ENCODE peak calls at places on chromosomes 3 and 15, in five cellular contexts. One of them, this sample, is unnamed.

GRCh38 chr3:33645060-33645841 is 72.8 kb downstream of the CLASP2 start:
- DNase-seq in stimulated activated CD8-positive, alpha-beta memory T cell treated with anti-CD3 and anti-CD28 coated beads, Interleukin-4, amount 100 ng/mL, for 4 hours: no peak
- DNase-seq in pancreas: no peak
- DNase-seq in PC-3: no peak
- DNase-seq in activated effector memory CD4-positive, alpha-beta T cell treated with Interleukin-2 at 50 U/mL for 16 hours: no peak
- DNase-seq in this sample: no peak

GRCh38 chr3:125331243-125331642 is 43.9 kb downstream of the ZNF148 start:
- DNase-seq in stimulated activated CD8-positive, alpha-beta memory T cell treated with anti-CD3 and anti-CD28 coated beads, Interleukin-4, amount 100 ng/mL, for 4 hours: no peak
- DNase-seq in pancreas: no peak
- DNase-seq in PC-3: no peak
- DNase-seq in activated effector memory CD4-positive, alpha-beta T cell treated with Interleukin-2 at 50 U/mL for 16 hours: no peak
- DNase-seq in this sample: no peak

GRCh38 chr15:29864501-29864900 is 42.2 kb upstream of the TJP1 start:
- DNase-seq in stimulated activated CD8-positive, alpha-beta memory T cell treated with anti-CD3 and anti-CD28 coated beads, Interleukin-4, amount 100 ng/mL, for 4 hours: no peak
- DNase-seq in pancreas: no peak
- DNase-seq in PC-3: no peak
- DNase-seq in activated effector memory CD4-positive, alpha-beta T cell treated with Interleukin-2 at 50 U/mL for 16 hours: no peak
- DNase-seq in this sample: no peak

GRCh38 chr15:46127361-46127874 is 492.6 kb downstream of the SQOR start:
- DNase-seq in stimulated activated CD8-positive, alpha-beta memory T cell treated with anti-CD3 and anti-CD28 coated beads, Interleukin-4, amount 100 ng/mL, for 4 hours: no peak
- DNase-seq in pancreas: no peak
- DNase-seq in PC-3: peak
- DNase-seq in activated effector memory CD4-positive, alpha-beta T cell treated with Interleukin-2 at 50 U/mL for 16 hours: no peak
- DNase-seq in this sample: no peak

GRCh38 chr3:197417451-197417850 is 119.0 kb upstream of the DLG1 start:
- DNase-seq in stimulated activated CD8-positive, alpha-beta memory T cell treated with anti-CD3 and anti-CD28 coated beads, Interleukin-4, amount 100 ng/mL, for 4 hours: no peak
- DNase-seq in pancreas: no peak
- DNase-seq in PC-3: peak
- DNase-seq in activated effector memory CD4-positive, alpha-beta T cell treated with Interleukin-2 at 50 U/mL for 16 hours: no peak
- DNase-seq in this sample: no peak

GRCh38 chr3:49013738-49014660 is 4.4 kb downstream of the DALRD3 start:
- DNase-seq in stimulated activated CD8-positive, alpha-beta memory T cell treated with anti-CD3 and anti-CD28 coated beads, Interleukin-4, amount 100 ng/mL, for 4 hours: no peak
- DNase-seq in pancreas: peak
- DNase-seq in PC-3: peak
- DNase-seq in activated effector memory CD4-positive, alpha-beta T cell treated with Interleukin-2 at 50 U/mL for 16 hours: no peak
- DNase-seq in this sample: peak

GRCh38 chr15:90582553-90582952 is 52.8 kb downstream of the CRTC3 start:
- DNase-seq in stimulated activated CD8-positive, alpha-beta memory T cell treated with anti-CD3 and anti-CD28 coated beads, Interleukin-4, amount 100 ng/mL, for 4 hours: no peak
- DNase-seq in pancreas: no peak
- DNase-seq in PC-3: no peak
- DNase-seq in activated effector memory CD4-positive, alpha-beta T cell treated with Interleukin-2 at 50 U/mL for 16 hours: no peak
- DNase-seq in this sample: no peak

GRCh38 chr3:105177558-105177957 is 189.2 kb upstream of the ALCAM start:
- DNase-seq in stimulated activated CD8-positive, alpha-beta memory T cell treated with anti-CD3 and anti-CD28 coated beads, Interleukin-4, amount 100 ng/mL, for 4 hours: no peak
- DNase-seq in pancreas: no peak
- DNase-seq in PC-3: no peak
- DNase-seq in activated effector memory CD4-positive, alpha-beta T cell treated with Interleukin-2 at 50 U/mL for 16 hours: no peak
- DNase-seq in this sample: no peak

GRCh38 chr15:92808611-92809063 is 91.5 kb upstream of the CHD2 start:
- DNase-seq in stimulated activated CD8-positive, alpha-beta memory T cell treated with anti-CD3 and anti-CD28 coated beads, Interleukin-4, amount 100 ng/mL, for 4 hours: no peak
- DNase-seq in pancreas: peak
- DNase-seq in PC-3: peak
- DNase-seq in activated effector memory CD4-positive, alpha-beta T cell treated with Interleukin-2 at 50 U/mL for 16 hours: no peak
- DNase-seq in this sample: peak

GRCh38 chr3:195263925-195264575 is 6.9 kb downstream of the XXYLT1 start:
- DNase-seq in stimulated activated CD8-positive, alpha-beta memory T cell treated with anti-CD3 and anti-CD28 coated beads, Interleukin-4, amount 100 ng/mL, for 4 hours: no peak
- DNase-seq in pancreas: no peak
- DNase-seq in PC-3: no peak
- DNase-seq in activated effector memory CD4-positive, alpha-beta T cell treated with Interleukin-2 at 50 U/mL for 16 hours: no peak
- DNase-seq in this sample: no peak

GRCh38 chr15:48965972-48966371 is 2.3 kb upstream of the SHC4 start:
- DNase-seq in stimulated activated CD8-positive, alpha-beta memory T cell treated with anti-CD3 and anti-CD28 coated beads, Interleukin-4, amount 100 ng/mL, for 4 hours: no peak
- DNase-seq in pancreas: no peak
- DNase-seq in PC-3: peak
- DNase-seq in activated effector memory CD4-positive, alpha-beta T cell treated with Interleukin-2 at 50 U/mL for 16 hours: no peak
- DNase-seq in this sample: peak

GRCh38 chr3:89521328-89521727 is 413.9 kb downstream of the EPHA3 start:
- DNase-seq in stimulated activated CD8-positive, alpha-beta memory T cell treated with anti-CD3 and anti-CD28 coated beads, Interleukin-4, amount 100 ng/mL, for 4 hours: no peak
- DNase-seq in pancreas: no peak
- DNase-seq in PC-3: no peak
- DNase-seq in activated effector memory CD4-positive, alpha-beta T cell treated with Interleukin-2 at 50 U/mL for 16 hours: no peak
- DNase-seq in this sample: no peak

GRCh38 chr15:35062164-35063099 is 22.7 kb downstream of the NANOGP8 start:
- DNase-seq in stimulated activated CD8-positive, alpha-beta memory T cell treated with anti-CD3 and anti-CD28 coated beads, Interleukin-4, amount 100 ng/mL, for 4 hours: no peak
- DNase-seq in pancreas: no peak
- DNase-seq in PC-3: no peak
- DNase-seq in activated effector memory CD4-positive, alpha-beta T cell treated with Interleukin-2 at 50 U/mL for 16 hours: no peak
- DNase-seq in this sample: no peak

GRCh38 chr15:49199666-49200065 is 29.6 kb downstream of the GALK2 start:
- DNase-seq in stimulated activated CD8-positive, alpha-beta memory T cell treated with anti-CD3 and anti-CD28 coated beads, Interleukin-4, amount 100 ng/mL, for 4 hours: no peak
- DNase-seq in pancreas: no peak
- DNase-seq in PC-3: no peak
- DNase-seq in activated effector memory CD4-positive, alpha-beta T cell treated with Interleukin-2 at 50 U/mL for 16 hours: no peak
- DNase-seq in this sample: no peak

GRCh38 chr3:124360626-124361025 is 368.7 kb upstream of the ROPN1 start:
- DNase-seq in stimulated activated CD8-positive, alpha-beta memory T cell treated with anti-CD3 and anti-CD28 coated beads, Interleukin-4, amount 100 ng/mL, for 4 hours: no peak
- DNase-seq in pancreas: no peak
- DNase-seq in PC-3: no peak
- DNase-seq in activated effector memory CD4-positive, alpha-beta T cell treated with Interleukin-2 at 50 U/mL for 16 hours: no peak
- DNase-seq in this sample: no peak

GRCh38 chr15:57198654-57199241 is 177.6 kb upstream of the CGNL1 start:
- DNase-seq in stimulated activated CD8-positive, alpha-beta memory T cell treated with anti-CD3 and anti-CD28 coated beads, Interleukin-4, amount 100 ng/mL, for 4 hours: no peak
- DNase-seq in pancreas: no peak
- DNase-seq in PC-3: peak
- DNase-seq in activated effector memory CD4-positive, alpha-beta T cell treated with Interleukin-2 at 50 U/mL for 16 hours: no peak
- DNase-seq in this sample: no peak

GRCh38 chr15:71610991-71611720 is 199.2 kb upstream of the NR2E3 start:
- DNase-seq in stimulated activated CD8-positive, alpha-beta memory T cell treated with anti-CD3 and anti-CD28 coated beads, Interleukin-4, amount 100 ng/mL, for 4 hours: no peak
- DNase-seq in pancreas: no peak
- DNase-seq in PC-3: no peak
- DNase-seq in activated effector memory CD4-positive, alpha-beta T cell treated with Interleukin-2 at 50 U/mL for 16 hours: no peak
- DNase-seq in this sample: no peak

GRCh38 chr3:157559401-157559800 is 56.2 kb upstream of the VEPH1 start:
- DNase-seq in stimulated activated CD8-positive, alpha-beta memory T cell treated with anti-CD3 and anti-CD28 coated beads, Interleukin-4, amount 100 ng/mL, for 4 hours: no peak
- DNase-seq in pancreas: no peak
- DNase-seq in PC-3: no peak
- DNase-seq in activated effector memory CD4-positive, alpha-beta T cell treated with Interleukin-2 at 50 U/mL for 16 hours: no peak
- DNase-seq in this sample: no peak

GRCh38 chr3:76346680-76347079 is 561.3 kb upstream of the ZNF717 start:
- DNase-seq in stimulated activated CD8-positive, alpha-beta memory T cell treated with anti-CD3 and anti-CD28 coated beads, Interleukin-4, amount 100 ng/mL, for 4 hours: no peak
- DNase-seq in pancreas: no peak
- DNase-seq in PC-3: no peak
- DNase-seq in activated effector memory CD4-positive, alpha-beta T cell treated with Interleukin-2 at 50 U/mL for 16 hours: no peak
- DNase-seq in this sample: no peak

GRCh38 chr3:53083496-53083895 is 37.6 kb upstream of the SFMBT1 start:
- DNase-seq in stimulated activated CD8-positive, alpha-beta memory T cell treated with anti-CD3 and anti-CD28 coated beads, Interleukin-4, amount 100 ng/mL, for 4 hours: no peak
- DNase-seq in pancreas: no peak
- DNase-seq in PC-3: no peak
- DNase-seq in activated effector memory CD4-positive, alpha-beta T cell treated with Interleukin-2 at 50 U/mL for 16 hours: no peak
- DNase-seq in this sample: no peak

GRCh38 chr3:129560931-129561594 is 18.1 kb downstream of the H1-8 start:
- DNase-seq in stimulated activated CD8-positive, alpha-beta memory T cell treated with anti-CD3 and anti-CD28 coated beads, Interleukin-4, amount 100 ng/mL, for 4 hours: no peak
- DNase-seq in pancreas: peak
- DNase-seq in PC-3: no peak
- DNase-seq in activated effector memory CD4-positive, alpha-beta T cell treated with Interleukin-2 at 50 U/mL for 16 hours: no peak
- DNase-seq in this sample: no peak

GRCh38 chr3:55704521-55704920 is 217.4 kb upstream of the WNT5A start:
- DNase-seq in stimulated activated CD8-positive, alpha-beta memory T cell treated with anti-CD3 and anti-CD28 coated beads, Interleukin-4, amount 100 ng/mL, for 4 hours: no peak
- DNase-seq in pancreas: no peak
- DNase-seq in PC-3: no peak
- DNase-seq in activated effector memory CD4-positive, alpha-beta T cell treated with Interleukin-2 at 50 U/mL for 16 hours: no peak
- DNase-seq in this sample: no peak